ENCODE peak calls at places on chromosomes 6 and 20, in eight cellular contexts. C is activated T-cell treated with anti-CD3 and anti-CD28 coated beads for 4 hours; O is right cardiac atrium; W is AG08395; X is NCI-H460; K is Peyer's patch; U is activated CD8-positive, alpha-beta memory T cell treated with anti-CD3 and anti-CD28 coated beads for 4 hours; B is stimulated activated CD8-positive, alpha-beta memory T cell treated with anti-CD3 and anti-CD28 coated beads, Interleukin-2, amount 100 ng/mL, for 1 hour. L is an unnamed sample.

GRCh38 chr6:99348823-99349619 is 453 bp downstream of the FAXC start:
- DNase-seq in C (no peak), O (no peak), W (no peak), X (no peak), K (no peak), U (no peak), B (no peak), L (no peak)

GRCh38 chr6:26351544-26351953 is 13.4 kb upstream of the BTN3A2 start:
- DNase-seq in C (no peak), O (no peak), W (peak), X (peak), K (no peak), U (no peak), B (no peak), L (no peak)

GRCh38 chr20:15916623-15917022 is 656.6 kb downstream of the KIF16B start:
- DNase-seq in C (no peak), O (no peak), W (no peak), X (no peak), K (no peak), U (no peak), B (no peak), L (no peak)

GRCh38 chr20:1707588-1708449 is 50.2 kb upstream of the SIRPG start:
- DNase-seq in C (no peak), O (no peak), W (no peak), X (no peak), K (peak), U (no peak), B (no peak), L (no peak)

GRCh38 chr20:11719153-11719552 is 198.5 kb upstream of the BTBD3 start:
- DNase-seq in C (no peak), O (no peak), W (no peak), X (no peak), K (no peak), U (no peak), B (no peak), L (no peak)

GRCh38 chr6:35491558-35492541 is 5.0 kb downstream of the TEAD3 start:
- DNase-seq in C (no peak), O (no peak), W (no peak), X (no peak), K (no peak), U (no peak), B (no peak), L (no peak)

GRCh38 chr6:74289881-74290280 is 593.9 kb downstream of the CD109 start:
- DNase-seq in C (no peak), O (no peak), W (peak), X (no peak), K (no peak), U (no peak), B (no peak), L (no peak)

GRCh38 chr20:38230957-38231785 is 29.4 kb downstream of the KIAA1755 start:
- DNase-seq in C (no peak), O (no peak), W (no peak), X (no peak), K (no peak), U (no peak), B (no peak), L (no peak)